ENCODE peak calls at places on chromosome 18, in eight cellular contexts. One of them, this sample, is unnamed.
A peak's percentile ranks its signal among the peaks of the same experiment; 100 is the strongest.

GRCh38 chr18:12745095-12745820 is 42.4 kb downstream of the PSMG2 start:
- DNase-seq in epithelial cell of esophagus: peak; percentile 69
- DNase-seq in CD4-positive, CD25-positive, alpha-beta regulatory T cell: no peak
- DNase-seq in bronchial epithelial cell: peak; percentile 81
- DNase-seq in body of pancreas: no peak
- DNase-seq in tibial artery: no peak
- DNase-seq in left ventricle myocardium inferior: no peak
- DNase-seq in GM12865: no peak
- DNase-seq in this sample: no peak

GRCh38 chr18:51077217-51077616 is 47.2 kb downstream of the SMAD4 start:
- DNase-seq in epithelial cell of esophagus: peak; percentile 36
- DNase-seq in CD4-positive, CD25-positive, alpha-beta regulatory T cell: no peak
- DNase-seq in bronchial epithelial cell: no peak
- DNase-seq in body of pancreas: no peak
- DNase-seq in tibial artery: no peak
- DNase-seq in left ventricle myocardium inferior: no peak
- DNase-seq in GM12865: peak; percentile 38
- DNase-seq in this sample: no peak

GRCh38 chr18:33495278-33495677 is 54.8 kb upstream of the CCDC178 start:
- DNase-seq in epithelial cell of esophagus: peak; percentile 56
- DNase-seq in CD4-positive, CD25-positive, alpha-beta regulatory T cell: no peak
- DNase-seq in bronchial epithelial cell: peak; percentile 30
- DNase-seq in body of pancreas: peak; percentile 18
- DNase-seq in tibial artery: no peak
- DNase-seq in left ventricle myocardium inferior: no peak
- DNase-seq in GM12865: peak; percentile 47
- DNase-seq in this sample: no peak

GRCh38 chr18:25503567-25504081 is 151.7 kb upstream of the ZNF521 start:
- DNase-seq in epithelial cell of esophagus: peak; percentile 49
- DNase-seq in CD4-positive, CD25-positive, alpha-beta regulatory T cell: no peak
- DNase-seq in bronchial epithelial cell: peak; percentile 45
- DNase-seq in body of pancreas: peak; percentile 40
- DNase-seq in tibial artery: peak; percentile 74
- DNase-seq in left ventricle myocardium inferior: peak; percentile 47
- DNase-seq in GM12865: no peak
- DNase-seq in this sample: no peak

GRCh38 chr18:59787998-59788875 is 91.0 kb upstream of the CCBE1 start:
- DNase-seq in epithelial cell of esophagus: peak; percentile 67
- DNase-seq in CD4-positive, CD25-positive, alpha-beta regulatory T cell: no peak
- DNase-seq in bronchial epithelial cell: peak; percentile 75
- DNase-seq in body of pancreas: no peak
- DNase-seq in tibial artery: no peak
- DNase-seq in left ventricle myocardium inferior: no peak
- DNase-seq in GM12865: no peak
- DNase-seq in this sample: no peak

GRCh38 chr18:25010623-25011374 is 341.2 kb downstream of the ZNF521 start:
- DNase-seq in epithelial cell of esophagus: no peak
- DNase-seq in CD4-positive, CD25-positive, alpha-beta regulatory T cell: no peak
- DNase-seq in bronchial epithelial cell: no peak
- DNase-seq in body of pancreas: no peak
- DNase-seq in tibial artery: no peak
- DNase-seq in left ventricle myocardium inferior: no peak
- DNase-seq in GM12865: no peak
- DNase-seq in this sample: no peak

GRCh38 chr18:70627100-70627802 is 338.4 kb downstream of the SOCS6 start:
- DNase-seq in epithelial cell of esophagus: no peak
- DNase-seq in CD4-positive, CD25-positive, alpha-beta regulatory T cell: no peak
- DNase-seq in bronchial epithelial cell: no peak
- DNase-seq in body of pancreas: no peak
- DNase-seq in tibial artery: no peak
- DNase-seq in left ventricle myocardium inferior: no peak
- DNase-seq in GM12865: no peak
- DNase-seq in this sample: no peak

GRCh38 chr18:58870130-58870529 is 5.5 kb downstream of the ZNF532 start:
- DNase-seq in epithelial cell of esophagus: no peak
- DNase-seq in CD4-positive, CD25-positive, alpha-beta regulatory T cell: no peak
- DNase-seq in bronchial epithelial cell: no peak
- DNase-seq in body of pancreas: no peak
- DNase-seq in tibial artery: no peak
- DNase-seq in left ventricle myocardium inferior: no peak
- DNase-seq in GM12865: no peak
- DNase-seq in this sample: no peak

GRCh38 chr18:21650301-21650700 is 38.2 kb downstream of the SNRPD1 start:
- DNase-seq in epithelial cell of esophagus: no peak
- DNase-seq in CD4-positive, CD25-positive, alpha-beta regulatory T cell: no peak
- DNase-seq in bronchial epithelial cell: no peak
- DNase-seq in body of pancreas: no peak
- DNase-seq in tibial artery: no peak
- DNase-seq in left ventricle myocardium inferior: no peak
- DNase-seq in GM12865: no peak
- DNase-seq in this sample: no peak

GRCh38 chr18:59742325-59743111 is 45.3 kb upstream of the CCBE1 start:
- DNase-seq in epithelial cell of esophagus: peak; percentile 32
- DNase-seq in CD4-positive, CD25-positive, alpha-beta regulatory T cell: no peak
- DNase-seq in bronchial epithelial cell: no peak
- DNase-seq in body of pancreas: no peak
- DNase-seq in tibial artery: no peak
- DNase-seq in left ventricle myocardium inferior: peak; percentile 16
- DNase-seq in GM12865: no peak
- DNase-seq in this sample: no peak

GRCh38 chr18:30486856-30487255 is 555.7 kb downstream of the DSC3 start:
- DNase-seq in epithelial cell of esophagus: peak; percentile 14
- DNase-seq in CD4-positive, CD25-positive, alpha-beta regulatory T cell: no peak
- DNase-seq in bronchial epithelial cell: peak; percentile 8
- DNase-seq in body of pancreas: no peak
- DNase-seq in tibial artery: no peak
- DNase-seq in left ventricle myocardium inferior: no peak
- DNase-seq in GM12865: no peak
- DNase-seq in this sample: no peak

GRCh38 chr18:2303517-2304238 is 267.6 kb downstream of the METTL4 start:
- DNase-seq in epithelial cell of esophagus: peak; percentile 51
- DNase-seq in CD4-positive, CD25-positive, alpha-beta regulatory T cell: no peak
- DNase-seq in bronchial epithelial cell: peak; percentile 70
- DNase-seq in body of pancreas: no peak
- DNase-seq in tibial artery: no peak
- DNase-seq in left ventricle myocardium inferior: no peak
- DNase-seq in GM12865: no peak
- DNase-seq in this sample: no peak

GRCh38 chr18:10123006-10123950 is 209.5 kb downstream of the VAPA start:
- DNase-seq in epithelial cell of esophagus: peak; percentile 63
- DNase-seq in CD4-positive, CD25-positive, alpha-beta regulatory T cell: no peak
- DNase-seq in bronchial epithelial cell: peak; percentile 69
- DNase-seq in body of pancreas: no peak
- DNase-seq in tibial artery: no peak
- DNase-seq in left ventricle myocardium inferior: no peak
- DNase-seq in GM12865: no peak
- DNase-seq in this sample: no peak

GRCh38 chr18:61732854-61733253 is 160.0 kb downstream of the RNF152 start:
- DNase-seq in epithelial cell of esophagus: no peak
- DNase-seq in CD4-positive, CD25-positive, alpha-beta regulatory T cell: no peak
- DNase-seq in bronchial epithelial cell: no peak
- DNase-seq in body of pancreas: peak; percentile 46
- DNase-seq in tibial artery: peak; percentile 83
- DNase-seq in left ventricle myocardium inferior: no peak
- DNase-seq in GM12865: no peak
- DNase-seq in this sample: no peak

GRCh38 chr18:54946149-54946581 is 13.1 kb downstream of the CCDC68 start:
- DNase-seq in epithelial cell of esophagus: peak; percentile 50
- DNase-seq in CD4-positive, CD25-positive, alpha-beta regulatory T cell: no peak
- DNase-seq in bronchial epithelial cell: peak; percentile 72
- DNase-seq in body of pancreas: peak; percentile 86
- DNase-seq in tibial artery: no peak
- DNase-seq in left ventricle myocardium inferior: peak; percentile 23
- DNase-seq in GM12865: peak; percentile 30
- DNase-seq in this sample: peak; percentile 4

GRCh38 chr18:58314284-58314683 is 270.3 kb downstream of the NEDD4L start:
- DNase-seq in epithelial cell of esophagus: peak; percentile 95
- DNase-seq in CD4-positive, CD25-positive, alpha-beta regulatory T cell: no peak
- DNase-seq in bronchial epithelial cell: peak; percentile 95
- DNase-seq in body of pancreas: peak; percentile 94
- DNase-seq in tibial artery: peak; percentile 70
- DNase-seq in left ventricle myocardium inferior: no peak
- DNase-seq in GM12865: no peak
- DNase-seq in this sample: no peak

GRCh38 chr18:79496237-79496977 is 100.7 kb downstream of the NFATC1 start:
- DNase-seq in epithelial cell of esophagus: no peak
- DNase-seq in CD4-positive, CD25-positive, alpha-beta regulatory T cell: no peak
- DNase-seq in bronchial epithelial cell: no peak
- DNase-seq in body of pancreas: no peak
- DNase-seq in tibial artery: peak; percentile 46
- DNase-seq in left ventricle myocardium inferior: peak; percentile 13
- DNase-seq in GM12865: no peak
- DNase-seq in this sample: no peak

GRCh38 chr18:46073474-46074331 is 1.6 kb upstream of the PSTPIP2 start:
- DNase-seq in epithelial cell of esophagus: peak; percentile 75
- DNase-seq in CD4-positive, CD25-positive, alpha-beta regulatory T cell: peak; percentile 38
- DNase-seq in bronchial epithelial cell: peak; percentile 78
- DNase-seq in body of pancreas: peak; percentile 66
- DNase-seq in tibial artery: no peak
- DNase-seq in left ventricle myocardium inferior: no peak
- DNase-seq in GM12865: peak; percentile 66
- DNase-seq in this sample: peak; percentile 18

GRCh38 chr18:46071615-46071893 is 506 bp downstream of the PSTPIP2 start:
- DNase-seq in epithelial cell of esophagus: no peak
- DNase-seq in CD4-positive, CD25-positive, alpha-beta regulatory T cell: no peak
- DNase-seq in bronchial epithelial cell: no peak
- DNase-seq in body of pancreas: no peak
- DNase-seq in tibial artery: no peak
- DNase-seq in left ventricle myocardium inferior: no peak
- DNase-seq in GM12865: no peak
- DNase-seq in this sample: no peak

GRCh38 chr18:46070683-46071614 is 1.1 kb downstream of the PSTPIP2 start:
- DNase-seq in epithelial cell of esophagus: no peak
- DNase-seq in CD4-positive, CD25-positive, alpha-beta regulatory T cell: no peak
- DNase-seq in bronchial epithelial cell: no peak
- DNase-seq in body of pancreas: peak; percentile 17
- DNase-seq in tibial artery: no peak
- DNase-seq in left ventricle myocardium inferior: no peak
- DNase-seq in GM12865: no peak
- DNase-seq in this sample: no peak

GRCh38 chr18:46072959-46073358 is 899 bp upstream of the PSTPIP2 start:
- DNase-seq in epithelial cell of esophagus: no peak
- DNase-seq in CD4-positive, CD25-positive, alpha-beta regulatory T cell: no peak
- DNase-seq in bronchial epithelial cell: no peak
- DNase-seq in body of pancreas: no peak
- DNase-seq in tibial artery: no peak
- DNase-seq in left ventricle myocardium inferior: no peak
- DNase-seq in GM12865: no peak
- DNase-seq in this sample: no peak

DNA sequence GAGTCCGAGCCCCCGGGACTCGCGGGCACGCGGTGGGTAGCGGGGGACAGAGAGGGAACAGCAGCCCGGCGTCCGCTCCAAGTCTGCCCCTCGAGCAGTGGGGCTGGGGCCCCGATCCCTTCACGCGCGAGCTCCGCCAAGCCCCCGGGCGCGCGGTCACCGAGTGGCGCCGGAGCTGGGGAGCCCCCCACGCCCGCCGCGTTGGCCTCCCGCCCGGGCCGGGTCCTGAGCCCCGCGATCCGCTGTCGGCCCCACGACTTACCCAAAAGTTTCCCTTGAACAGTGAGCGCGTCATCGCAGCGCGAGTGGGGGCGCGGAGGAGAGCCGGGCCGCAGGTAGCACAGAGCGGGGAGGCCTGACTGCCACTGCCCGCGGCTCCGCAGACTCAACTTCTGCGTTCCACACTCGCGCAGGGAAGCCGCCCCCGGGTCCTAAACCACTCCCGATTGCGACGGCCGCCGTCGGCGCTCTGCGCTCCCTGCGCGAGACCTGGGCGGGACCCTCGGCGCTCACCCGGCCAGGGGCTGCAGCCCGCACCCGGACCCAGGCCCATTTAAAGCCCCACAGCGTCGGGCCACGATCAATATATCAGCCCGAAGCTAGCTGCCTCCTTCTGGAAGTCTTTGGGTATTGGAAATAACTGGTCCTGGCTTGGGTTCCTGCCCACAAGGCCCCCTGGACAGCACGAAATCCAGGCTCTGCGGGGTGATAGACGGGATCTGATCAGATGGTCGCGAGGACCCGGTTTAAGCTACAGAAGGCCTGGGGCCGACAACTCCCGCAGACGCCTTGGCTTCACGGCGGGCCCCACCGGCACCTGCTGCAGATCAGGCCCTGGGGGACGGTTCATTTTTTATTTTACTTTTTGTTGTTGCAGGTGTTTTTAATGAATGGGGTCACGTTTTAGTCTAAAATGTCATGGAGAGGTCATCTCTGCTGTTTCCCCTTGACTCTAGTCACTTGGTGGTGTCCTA is at the start of gene PSTPIP2:
- DNase-seq in epithelial cell of esophagus: peak; percentile 76
- DNase-seq in CD4-positive, CD25-positive, alpha-beta regulatory T cell: peak; percentile 39
- DNase-seq in bronchial epithelial cell: no peak
- DNase-seq in body of pancreas: peak; percentile 71
- DNase-seq in tibial artery: peak; percentile 82
- DNase-seq in left ventricle myocardium inferior: peak; percentile 71
- DNase-seq in GM12865: peak; percentile 54
- DNase-seq in this sample: no peak
- H3K4me3 ChIP-seq in epithelial cell of esophagus: peak within 1 kb of the TSS; percentile 79
- H3K4me3 ChIP-seq in CD4-positive, CD25-positive, alpha-beta regulatory T cell: peak within 1 kb of the TSS; percentile 42
- H3K4me3 ChIP-seq in bronchial epithelial cell: peak within 1 kb of the TSS; percentile 78
- H3K4me3 ChIP-seq in body of pancreas: peak within 1 kb of the TSS; percentile 92
- H3K4me3 ChIP-seq in tibial artery: peak within 1 kb of the TSS; percentile 77
- H3K4me3 ChIP-seq in left ventricle myocardium inferior: peak within 1 kb of the TSS; percentile 76
- H3K4me3 ChIP-seq in GM12865: peak within 1 kb of the TSS; percentile 42
- H3K4me3 ChIP-seq in this sample: peak within 1 kb of the TSS; percentile 17

GRCh38 chr18:8611916-8612576 is 2.8 kb downstream of the RAB12 start:
- DNase-seq in epithelial cell of esophagus: peak; percentile 87
- DNase-seq in CD4-positive, CD25-positive, alpha-beta regulatory T cell: no peak
- DNase-seq in bronchial epithelial cell: peak; percentile 53
- DNase-seq in body of pancreas: no peak
- DNase-seq in tibial artery: no peak
- DNase-seq in left ventricle myocardium inferior: no peak
- DNase-seq in GM12865: no peak
- DNase-seq in this sample: no peak
- H3K4me3 ChIP-seq in epithelial cell of esophagus: peak overlapping the region; percentile 17
- H3K4me3 ChIP-seq in CD4-positive, CD25-positive, alpha-beta regulatory T cell: peak overlapping the region; percentile 90
- H3K4me3 ChIP-seq in bronchial epithelial cell: no peak overlapping the region
- H3K4me3 ChIP-seq in body of pancreas: no peak overlapping the region
- H3K4me3 ChIP-seq in tibial artery: no peak overlapping the region
- H3K4me3 ChIP-seq in left ventricle myocardium inferior: peak overlapping the region; percentile 98
- H3K4me3 ChIP-seq in GM12865: peak overlapping the region; percentile 13
- H3K4me3 ChIP-seq in this sample: peak overlapping the region; percentile 93

GRCh38 chr18:40088130-40088529 is 1866.9 kb upstream of the PIK3C3 start:
- DNase-seq in epithelial cell of esophagus: no peak
- DNase-seq in CD4-positive, CD25-positive, alpha-beta regulatory T cell: no peak
- DNase-seq in bronchial epithelial cell: no peak
- DNase-seq in body of pancreas: no peak
- DNase-seq in tibial artery: no peak
- DNase-seq in left ventricle myocardium inferior: no peak
- DNase-seq in GM12865: no peak
- DNase-seq in this sample: no peak
- H3K4me3 ChIP-seq in epithelial cell of esophagus: no peak overlapping the region
- H3K4me3 ChIP-seq in CD4-positive, CD25-positive, alpha-beta regulatory T cell: no peak overlapping the region
- H3K4me3 ChIP-seq in bronchial epithelial cell: no peak overlapping the region
- H3K4me3 ChIP-seq in body of pancreas: no peak overlapping the region
- H3K4me3 ChIP-seq in tibial artery: peak overlapping the region; percentile 6
- H3K4me3 ChIP-seq in left ventricle myocardium inferior: peak overlapping the region; percentile 42
- H3K4me3 ChIP-seq in GM12865: no peak overlapping the region
- H3K4me3 ChIP-seq in this sample: no peak overlapping the region

DNA sequence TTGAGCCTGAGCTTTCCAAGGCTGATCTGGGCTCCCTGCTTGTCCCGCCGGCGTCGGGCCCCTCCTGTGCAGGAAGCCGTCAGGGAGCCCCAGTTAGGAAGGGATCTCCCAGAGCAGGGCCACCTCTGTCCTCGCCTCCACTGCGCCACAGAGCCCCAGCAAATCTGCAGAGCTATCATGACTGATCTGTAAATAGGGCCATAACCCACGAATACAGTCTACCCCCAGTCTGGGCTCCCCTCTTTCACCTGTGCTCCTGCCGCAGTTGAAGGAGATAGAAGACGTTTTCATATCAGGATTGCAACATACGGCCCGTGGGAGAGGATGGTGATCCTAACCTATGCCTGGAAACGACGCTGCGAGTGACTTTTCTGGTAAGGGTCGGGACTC is 138.7 kb downstream of the PTGR3 start:
- DNase-seq in epithelial cell of esophagus: no peak
- DNase-seq in CD4-positive, CD25-positive, alpha-beta regulatory T cell: no peak
- DNase-seq in bronchial epithelial cell: no peak
- DNase-seq in body of pancreas: no peak
- DNase-seq in tibial artery: no peak
- DNase-seq in left ventricle myocardium inferior: no peak
- DNase-seq in GM12865: no peak
- DNase-seq in this sample: no peak
- H3K4me3 ChIP-seq in epithelial cell of esophagus: no peak overlapping the region
- H3K4me3 ChIP-seq in CD4-positive, CD25-positive, alpha-beta regulatory T cell: peak overlapping the region; percentile 88
- H3K4me3 ChIP-seq in bronchial epithelial cell: no peak overlapping the region
- H3K4me3 ChIP-seq in body of pancreas: no peak overlapping the region
- H3K4me3 ChIP-seq in tibial artery: no peak overlapping the region
- H3K4me3 ChIP-seq in left ventricle myocardium inferior: peak overlapping the region; percentile 52
- H3K4me3 ChIP-seq in GM12865: no peak overlapping the region
- H3K4me3 ChIP-seq in this sample: no peak overlapping the region

This sample was measured in GM12864.